ENCODE peak calls at places on chromosomes 3 and 15, in nine cellular contexts. T is GM12864; Y is astrocyte of the spinal cord; I is epithelial cell of esophagus; V is cerebellum; S is NCI-H1436; W is midbrain; A is NCI-H2029 treated with DMSO at 0.1 percent for 48 hours; K is activated gamma-delta T cell treated with anti-CD3 and anti-CD28 coated beads, Interleukin-2, amount 50 U/mL, for 16 hours. Z is an unnamed sample.

GRCh38 chr3:94482686-94483085 is 419.8 kb downstream of the NSUN3 start:
- DNase-seq in T (no peak), Y (no peak), I (no peak), V (no peak), S (no peak), W (no peak), A (no peak), K (no peak), Z (no peak)

GRCh38 chr3:139128803-139129202 is 84.1 kb upstream of the PRR23C start:
- DNase-seq in T (no peak), Y (no peak), I (no peak), V (no peak), S (no peak), W (no peak), A (no peak), K (no peak), Z (no peak)

GRCh38 chr3:9067352-9067975 is 104.2 kb upstream of the RAD18 start:
- DNase-seq in T (peak; percentile 31), Y (peak; percentile 64), I (peak; percentile 60), V (peak; percentile 79), S (no peak), W (peak; percentile 63), A (peak; percentile 29), K (no peak), Z (peak; percentile 68)

GRCh38 chr3:167066977-167067843 is 312.9 kb downstream of the ZBBX start:
- DNase-seq in T (no peak), Y (no peak), I (no peak), V (no peak), S (no peak), W (no peak), A (peak; percentile 26), K (no peak), Z (no peak)

GRCh38 chr3:62559831-62560445 is 186.6 kb upstream of the FEZF2 start:
- DNase-seq in T (no peak), Y (peak; percentile 57), I (peak; percentile 49), V (peak; percentile 10), S (no peak), W (peak; percentile 20), A (no peak), K (no peak), Z (no peak)

GRCh38 chr15:77508541-77509505 is 88.1 kb downstream of the HMG20A start:
- DNase-seq in T (no peak), Y (peak; percentile 29), I (no peak), V (no peak), S (no peak), W (peak; percentile 7), A (no peak), K (no peak), Z (peak; percentile 56)

GRCh38 chr3:127717357-127718243 is 44.8 kb downstream of the ABTB1 start:
- DNase-seq in T (no peak), Y (no peak), I (no peak), V (peak; percentile 84), S (no peak), W (no peak), A (no peak), K (no peak), Z (no peak)

GRCh38 chr3:40317061-40317676 is 7.7 kb downstream of the EIF1B start:
- DNase-seq in T (peak; percentile 29), Y (peak; percentile 66), I (peak; percentile 75), V (peak; percentile 62), S (peak; percentile 41), W (peak; percentile 75), A (peak; percentile 68), K (peak; percentile 33), Z (peak; percentile 71)

GRCh38 chr15:57703387-57703786 is 3.1 kb upstream of the POLR2M start:
- DNase-seq in T (no peak), Y (no peak), I (peak; percentile 31), V (no peak), S (no peak), W (no peak), A (peak; percentile 9), K (no peak), Z (no peak)

GRCh38 chr3:71011565-71012287 is 571.8 kb downstream of the FOXP1 start:
- DNase-seq in T (no peak), Y (peak; percentile 26), I (peak; percentile 88), V (no peak), S (no peak), W (no peak), A (no peak), K (no peak), Z (no peak)

GRCh38 chr3:153182491-153182890 is 20.5 kb downstream of the RAP2B start:
- DNase-seq in T (no peak), Y (no peak), I (no peak), V (no peak), S (no peak), W (no peak), A (no peak), K (no peak), Z (no peak)

GRCh38 chr3:118946449-118946848 is 88.2 kb downstream of the IGSF11 start:
- DNase-seq in T (no peak), Y (no peak), I (peak; percentile 10), V (no peak), S (no peak), W (no peak), A (no peak), K (no peak), Z (no peak)

GRCh38 chr15:25795712-25796111 is 67.4 kb downstream of the ATP10A start:
- DNase-seq in T (no peak), Y (no peak), I (no peak), V (no peak), S (no peak), W (no peak), A (no peak), K (no peak), Z (no peak)

GRCh38 chr3:16239776-16240175 is 25.0 kb downstream of the DPH3 start:
- DNase-seq in T (no peak), Y (no peak), I (no peak), V (no peak), S (no peak), W (no peak), A (no peak), K (no peak), Z (no peak)

GRCh38 chr3:88469216-88469615 is 319.5 kb downstream of the C3orf38 start:
- DNase-seq in T (no peak), Y (no peak), I (no peak), V (no peak), S (no peak), W (no peak), A (no peak), K (no peak), Z (no peak)